ENCODE peak calls at places on chromosomes 5 and 9, in ten cellular contexts. One of them, this sample, is unnamed.

GRCh38 chr5:1392261-1392660 is 47.4 kb upstream of the CLPTM1L start:
- DNase-seq in A549: no peak
- DNase-seq in right atrium auricular region: no peak
- DNase-seq in fibroblast of the aortic adventitia: no peak
- DNase-seq in fibroblast of lung: no peak
- DNase-seq in AG04450: no peak
- DNase-seq in NB4: no peak
- DNase-seq in left ventricle myocardium inferior: no peak
- DNase-seq in GM12865: no peak
- DNase-seq in coronary artery: no peak
- DNase-seq in this sample: no peak

GRCh38 chr5:179879003-179879689 is 20.5 kb upstream of the MRNIP start:
- DNase-seq in left ventricle myocardium inferior: no peak
- DNase-seq in AG04450: no peak
- DNase-seq in right atrium auricular region: no peak
- DNase-seq in coronary artery: no peak
- DNase-seq in fibroblast of the aortic adventitia: no peak
- DNase-seq in NB4: no peak
- DNase-seq in A549: no peak
- DNase-seq in fibroblast of lung: no peak
- DNase-seq in GM12865: no peak
- DNase-seq in this sample: no peak

GRCh38 chr5:116038817-116039216 is 6.5 kb downstream of the ARL14EPL start:
- DNase-seq in coronary artery: no peak
- DNase-seq in right atrium auricular region: no peak
- DNase-seq in NB4: peak; percentile 90
- DNase-seq in GM12865: peak; percentile 50
- DNase-seq in A549: no peak
- DNase-seq in left ventricle myocardium inferior: no peak
- DNase-seq in AG04450: no peak
- DNase-seq in fibroblast of lung: no peak
- DNase-seq in fibroblast of the aortic adventitia: no peak
- DNase-seq in this sample: no peak

GRCh38 chr9:122347348-122348287 is 23.2 kb upstream of the PTGS1 start:
- DNase-seq in right atrium auricular region: no peak
- DNase-seq in NB4: no peak
- DNase-seq in A549: peak; percentile 50
- DNase-seq in left ventricle myocardium inferior: no peak
- DNase-seq in coronary artery: no peak
- DNase-seq in GM12865: no peak
- DNase-seq in AG04450: no peak
- DNase-seq in fibroblast of lung: no peak
- DNase-seq in fibroblast of the aortic adventitia: peak; percentile 48
- DNase-seq in this sample: no peak

GRCh38 chr5:107736608-107737007 is 65.9 kb upstream of the EFNA5 start:
- DNase-seq in coronary artery: no peak
- DNase-seq in fibroblast of the aortic adventitia: peak; percentile 35
- DNase-seq in right atrium auricular region: no peak
- DNase-seq in left ventricle myocardium inferior: no peak
- DNase-seq in GM12865: no peak
- DNase-seq in NB4: no peak
- DNase-seq in fibroblast of lung: peak; percentile 68
- DNase-seq in AG04450: peak; percentile 76
- DNase-seq in A549: no peak
- DNase-seq in this sample: no peak

GRCh38 chr5:156815988-156816599 is 34.0 kb upstream of the PPP1R2B start:
- DNase-seq in coronary artery: no peak
- DNase-seq in NB4: peak; percentile 37
- DNase-seq in right atrium auricular region: no peak
- DNase-seq in left ventricle myocardium inferior: no peak
- DNase-seq in fibroblast of lung: peak; percentile 20
- DNase-seq in fibroblast of the aortic adventitia: peak; percentile 0
- DNase-seq in AG04450: no peak
- DNase-seq in GM12865: peak; percentile 60
- DNase-seq in A549: peak; percentile 44
- DNase-seq in this sample: no peak

GRCh38 chr5:40755093-40755406 is 711 bp downstream of the TTC33 start:
- DNase-seq in AG04450: peak; percentile 55
- DNase-seq in GM12865: peak; percentile 85
- DNase-seq in NB4: peak; percentile 88
- DNase-seq in fibroblast of the aortic adventitia: peak; percentile 83
- DNase-seq in A549: peak; percentile 84
- DNase-seq in right atrium auricular region: peak; percentile 85
- DNase-seq in fibroblast of lung: peak; percentile 84
- DNase-seq in coronary artery: peak; percentile 74
- DNase-seq in left ventricle myocardium inferior: peak; percentile 64
- DNase-seq in this sample: peak; percentile 88

GRCh38 chr9:84300271-84300670 is 40.3 kb downstream of the SLC28A3 start:
- DNase-seq in right atrium auricular region: no peak
- DNase-seq in NB4: no peak
- DNase-seq in coronary artery: no peak
- DNase-seq in GM12865: no peak
- DNase-seq in fibroblast of lung: peak; percentile 31
- DNase-seq in AG04450: no peak
- DNase-seq in left ventricle myocardium inferior: no peak
- DNase-seq in fibroblast of the aortic adventitia: peak; percentile 35
- DNase-seq in A549: no peak
- DNase-seq in this sample: no peak

GRCh38 chr5:73215891-73216610 is 43.1 kb downstream of the TMEM174 start:
- DNase-seq in left ventricle myocardium inferior: peak; percentile 66
- DNase-seq in AG04450: peak; percentile 38
- DNase-seq in coronary artery: no peak
- DNase-seq in NB4: peak; percentile 65
- DNase-seq in GM12865: peak; percentile 68
- DNase-seq in right atrium auricular region: peak; percentile 64
- DNase-seq in fibroblast of lung: peak; percentile 77
- DNase-seq in fibroblast of the aortic adventitia: peak; percentile 73
- DNase-seq in A549: peak; percentile 89
- DNase-seq in this sample: no peak

GRCh38 chr9:121735065-121735791 is 83.8 kb downstream of the DAB2IP start:
- DNase-seq in coronary artery: no peak
- DNase-seq in fibroblast of lung: peak; percentile 69
- DNase-seq in AG04450: no peak
- DNase-seq in A549: peak; percentile 69
- DNase-seq in left ventricle myocardium inferior: no peak
- DNase-seq in right atrium auricular region: no peak
- DNase-seq in fibroblast of the aortic adventitia: peak; percentile 49
- DNase-seq in GM12865: peak; percentile 61
- DNase-seq in NB4: peak; percentile 62
- DNase-seq in this sample: no peak

GRCh38 chr5:306011-306805 is 15.3 kb upstream of the AHRR start:
- DNase-seq in fibroblast of the aortic adventitia: no peak
- DNase-seq in NB4: no peak
- DNase-seq in GM12865: no peak
- DNase-seq in A549: no peak
- DNase-seq in fibroblast of lung: no peak
- DNase-seq in AG04450: no peak
- DNase-seq in left ventricle myocardium inferior: no peak
- DNase-seq in coronary artery: no peak
- DNase-seq in right atrium auricular region: no peak
- DNase-seq in this sample: no peak

GRCh38 chr5:159135896-159136531 is 36.3 kb upstream of the EBF1 start:
- DNase-seq in coronary artery: no peak
- DNase-seq in fibroblast of lung: peak; percentile 67
- DNase-seq in right atrium auricular region: no peak
- DNase-seq in A549: peak; percentile 66
- DNase-seq in fibroblast of the aortic adventitia: peak; percentile 68
- DNase-seq in GM12865: no peak
- DNase-seq in left ventricle myocardium inferior: no peak
- DNase-seq in AG04450: no peak
- DNase-seq in NB4: no peak
- DNase-seq in this sample: no peak

GRCh38 chr9:107198718-107199117 is 84.4 kb upstream of the RAD23B start:
- DNase-seq in fibroblast of the aortic adventitia: no peak
- DNase-seq in A549: no peak
- DNase-seq in left ventricle myocardium inferior: no peak
- DNase-seq in fibroblast of lung: no peak
- DNase-seq in coronary artery: no peak
- DNase-seq in GM12865: no peak
- DNase-seq in right atrium auricular region: no peak
- DNase-seq in AG04450: no peak
- DNase-seq in NB4: no peak
- DNase-seq in this sample: no peak

GRCh38 chr9:111857555-111858211 is 38.9 kb upstream of the UGCG start:
- DNase-seq in A549: no peak
- DNase-seq in fibroblast of lung: no peak
- DNase-seq in fibroblast of the aortic adventitia: no peak
- DNase-seq in AG04450: no peak
- DNase-seq in coronary artery: no peak
- DNase-seq in right atrium auricular region: no peak
- DNase-seq in NB4: peak; percentile 41
- DNase-seq in left ventricle myocardium inferior: no peak
- DNase-seq in GM12865: no peak
- DNase-seq in this sample: no peak

GRCh38 chr5:174098694-174099093 is 53.2 kb downstream of the NSG2 start:
- DNase-seq in AG04450: no peak
- DNase-seq in left ventricle myocardium inferior: no peak
- DNase-seq in NB4: no peak
- DNase-seq in GM12865: peak; percentile 25
- DNase-seq in coronary artery: no peak
- DNase-seq in right atrium auricular region: no peak
- DNase-seq in fibroblast of lung: no peak
- DNase-seq in A549: no peak
- DNase-seq in fibroblast of the aortic adventitia: no peak
- DNase-seq in this sample: no peak

DNA sequence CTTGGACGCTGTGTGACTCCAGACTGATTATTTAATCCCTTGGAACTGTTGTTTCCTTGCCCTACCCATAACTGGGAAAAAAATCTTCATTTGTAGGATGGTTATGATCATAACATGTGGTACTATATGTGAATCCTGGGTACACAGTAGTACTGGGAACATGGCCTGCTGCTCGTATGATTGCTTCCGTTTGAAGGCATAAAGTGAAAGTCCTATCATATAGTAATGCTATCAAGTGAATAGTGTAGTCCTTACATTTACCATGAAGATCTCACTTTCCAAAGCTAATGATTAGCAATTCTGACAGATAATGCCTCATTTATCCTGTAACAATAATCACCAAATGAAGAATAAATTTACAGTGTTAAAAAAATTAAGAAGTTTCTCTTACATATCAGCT is 53.2 kb downstream of the MEF2C start:
- DNase-seq in left ventricle myocardium inferior: no peak
- DNase-seq in A549: no peak
- DNase-seq in fibroblast of the aortic adventitia: peak; percentile 41
- DNase-seq in fibroblast of lung: no peak
- DNase-seq in GM12865: no peak
- DNase-seq in AG04450: no peak
- DNase-seq in right atrium auricular region: no peak
- DNase-seq in coronary artery: no peak
- DNase-seq in NB4: no peak
- DNase-seq in this sample: no peak
- H3K4me3 ChIP-seq in left ventricle myocardium inferior: peak overlapping the region; percentile 47
- H3K4me3 ChIP-seq in A549: no peak overlapping the region
- H3K4me3 ChIP-seq in fibroblast of the aortic adventitia: peak overlapping the region; percentile 18
- H3K4me3 ChIP-seq in fibroblast of lung: no peak overlapping the region
- H3K4me3 ChIP-seq in GM12865: peak overlapping the region; percentile 85
- H3K4me3 ChIP-seq in AG04450: no peak overlapping the region
- H3K4me3 ChIP-seq in right atrium auricular region: no peak overlapping the region
- H3K4me3 ChIP-seq in coronary artery: peak overlapping the region; percentile 60
- H3K4me3 ChIP-seq in NB4: no peak overlapping the region
- H3K4me3 ChIP-seq in this sample: no peak overlapping the region

GRCh38 chr9:99120256-99120655 is 15.3 kb downstream of the TGFBR1 start:
- DNase-seq in GM12865: no peak
- DNase-seq in fibroblast of lung: no peak
- DNase-seq in AG04450: no peak
- DNase-seq in NB4: no peak
- DNase-seq in left ventricle myocardium inferior: no peak
- DNase-seq in fibroblast of the aortic adventitia: no peak
- DNase-seq in right atrium auricular region: no peak
- DNase-seq in coronary artery: no peak
- DNase-seq in A549: no peak
- DNase-seq in this sample: no peak
- H3K4me3 ChIP-seq in GM12865: no peak overlapping the region
- H3K4me3 ChIP-seq in fibroblast of lung: no peak overlapping the region
- H3K4me3 ChIP-seq in AG04450: no peak overlapping the region
- H3K4me3 ChIP-seq in NB4: no peak overlapping the region
- H3K4me3 ChIP-seq in left ventricle myocardium inferior: no peak overlapping the region
- H3K4me3 ChIP-seq in fibroblast of the aortic adventitia: no peak overlapping the region
- H3K4me3 ChIP-seq in right atrium auricular region: no peak overlapping the region
- H3K4me3 ChIP-seq in coronary artery: no peak overlapping the region
- H3K4me3 ChIP-seq in A549: no peak overlapping the region
- H3K4me3 ChIP-seq in this sample: no peak overlapping the region

DNA sequence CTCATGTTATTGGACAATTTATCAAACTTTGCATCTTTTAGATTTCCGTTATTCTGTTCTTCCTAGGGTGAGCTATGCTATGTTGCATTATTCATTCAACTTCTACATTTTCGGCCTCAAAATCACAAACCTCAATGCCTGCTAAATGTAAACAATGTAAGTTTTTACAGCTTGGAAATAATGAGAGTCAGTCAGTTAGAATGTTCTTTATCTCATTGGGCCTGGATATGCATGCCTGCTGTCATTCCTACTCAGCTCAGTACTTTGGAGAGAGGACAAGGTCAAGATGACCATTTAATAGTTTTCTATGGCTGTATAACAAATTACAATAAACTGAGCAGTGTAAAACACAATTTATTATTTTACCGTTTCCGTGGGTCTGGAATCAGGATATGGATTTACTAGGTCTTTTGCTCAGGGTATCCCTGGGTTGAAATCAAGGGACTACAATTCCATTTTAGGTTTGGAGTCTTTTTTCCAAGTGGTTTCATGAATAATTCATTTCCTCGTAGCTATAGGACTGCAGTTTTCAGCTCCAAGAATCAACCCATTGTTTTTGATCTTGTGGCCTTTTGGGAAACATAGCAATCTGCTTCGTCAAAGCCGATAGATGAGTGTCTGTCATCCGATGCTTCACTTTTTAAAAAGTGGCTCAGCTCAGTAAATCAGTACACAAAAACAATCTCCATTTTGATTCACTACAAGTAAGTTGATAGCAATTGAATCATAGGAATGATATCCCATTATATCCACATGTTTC is 1143.2 kb upstream of the CDH6 start:
- DNase-seq in left ventricle myocardium inferior: no peak
- DNase-seq in coronary artery: no peak
- DNase-seq in right atrium auricular region: no peak
- DNase-seq in A549: no peak
- DNase-seq in AG04450: no peak
- DNase-seq in fibroblast of the aortic adventitia: peak; percentile 26
- DNase-seq in fibroblast of lung: no peak
- DNase-seq in GM12865: no peak
- DNase-seq in NB4: no peak
- DNase-seq in this sample: no peak
- H3K4me3 ChIP-seq in left ventricle myocardium inferior: no peak overlapping the region
- H3K4me3 ChIP-seq in coronary artery: no peak overlapping the region
- H3K4me3 ChIP-seq in right atrium auricular region: no peak overlapping the region
- H3K4me3 ChIP-seq in A549: no peak overlapping the region
- H3K4me3 ChIP-seq in AG04450: no peak overlapping the region
- H3K4me3 ChIP-seq in fibroblast of the aortic adventitia: no peak overlapping the region
- H3K4me3 ChIP-seq in fibroblast of lung: no peak overlapping the region
- H3K4me3 ChIP-seq in GM12865: no peak overlapping the region
- H3K4me3 ChIP-seq in NB4: no peak overlapping the region
- H3K4me3 ChIP-seq in this sample: no peak overlapping the region

DNA sequence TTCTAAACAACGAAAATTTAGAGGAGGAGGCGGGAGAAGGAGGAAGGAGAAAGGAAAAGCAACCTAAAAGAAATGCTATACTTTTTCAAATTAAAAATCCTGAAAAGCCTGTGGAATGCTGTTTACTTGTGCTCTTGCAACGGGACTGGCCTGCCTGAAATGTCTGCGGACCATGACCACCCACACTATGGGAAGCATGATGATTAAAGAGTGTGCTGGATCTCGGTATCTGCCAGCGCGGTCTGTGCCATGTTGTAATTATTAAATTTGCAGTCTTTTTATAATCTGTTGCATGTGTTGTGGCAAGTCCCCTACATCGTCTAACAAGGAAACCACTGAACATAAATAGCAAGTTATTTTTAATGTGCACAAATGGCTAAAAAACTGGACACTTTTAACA is 111.4 kb downstream of the FANCC start:
- DNase-seq in NB4: no peak
- DNase-seq in A549: no peak
- DNase-seq in fibroblast of the aortic adventitia: peak; percentile 54
- DNase-seq in left ventricle myocardium inferior: no peak
- DNase-seq in GM12865: no peak
- DNase-seq in right atrium auricular region: no peak
- DNase-seq in AG04450: no peak
- DNase-seq in fibroblast of lung: peak; percentile 39
- DNase-seq in coronary artery: no peak
- DNase-seq in this sample: no peak
- H3K4me3 ChIP-seq in NB4: no peak overlapping the region
- H3K4me3 ChIP-seq in A549: no peak overlapping the region
- H3K4me3 ChIP-seq in fibroblast of the aortic adventitia: peak overlapping the region; percentile 14
- H3K4me3 ChIP-seq in left ventricle myocardium inferior: no peak overlapping the region
- H3K4me3 ChIP-seq in GM12865: no peak overlapping the region
- H3K4me3 ChIP-seq in right atrium auricular region: no peak overlapping the region
- H3K4me3 ChIP-seq in AG04450: no peak overlapping the region
- H3K4me3 ChIP-seq in fibroblast of lung: no peak overlapping the region
- H3K4me3 ChIP-seq in coronary artery: peak overlapping the region; percentile 15
- H3K4me3 ChIP-seq in this sample: no peak overlapping the region

This sample was measured in vagina.